ENCODE peak calls at places on chromosomes 5 and 9, in six cellular contexts. A, C, D, V, H and P are unnamed samples.

GRCh38 chr9:73981405-73981804 is 515.7 kb upstream of the RORB start:
- DNase-seq in A (no peak), C (no peak), D (no peak), V (no peak), H (no peak), P (no peak)

GRCh38 chr5:114146398-114146797 is 215.5 kb upstream of the KCNN2 start:
- DNase-seq in A (no peak), C (no peak), D (no peak), V (no peak), H (no peak), P (no peak)

GRCh38 chr5:12095808-12096281 is 191.6 kb upstream of the CTNND2 start:
- DNase-seq in A (no peak), C (no peak), D (no peak), V (no peak), H (no peak), P (peak)

GRCh38 chr5:154524846-154525245 is 46.8 kb upstream of the HAND1 start:
- DNase-seq in A (no peak), C (no peak), D (no peak), V (no peak), H (no peak), P (no peak)

GRCh38 chr9:132346177-132346576 is 8.6 kb downstream of the SETX start:
- DNase-seq in A (no peak), C (no peak), D (no peak), V (no peak), H (no peak), P (no peak)

GRCh38 chr9:121860744-121861143 is 209.3 kb downstream of the DAB2IP start:
- DNase-seq in A (no peak), C (peak), D (peak), V (no peak), H (no peak), P (no peak)

GRCh38 chr5:34486160-34486765 is 169.9 kb upstream of the RAI14 start:
- DNase-seq in A (peak), C (peak), D (peak), V (peak), H (peak), P (peak)

GRCh38 chr5:89901983-89902382 is 507.6 kb downstream of the CETN3 start:
- DNase-seq in A (no peak), C (no peak), D (no peak), V (no peak), H (no peak), P (no peak)

GRCh38 chr5:134029156-134029555 is 24.4 kb upstream of the VDAC1 start:
- DNase-seq in A (no peak), C (peak), D (peak), V (no peak), H (peak), P (peak)

GRCh38 chr9:86589273-86589672 is 235.1 kb upstream of the TUT7 start:
- DNase-seq in A (no peak), C (no peak), D (no peak), V (no peak), H (no peak), P (no peak)

GRCh38 chr9:34557421-34558321 is 31.9 kb downstream of the CNTFR start:
- DNase-seq in A (no peak), C (no peak), D (no peak), V (no peak), H (peak), P (no peak)

GRCh38 chr5:56481147-56481997 is 248.2 kb upstream of the ANKRD55 start:
- DNase-seq in A (peak), C (peak), D (no peak), V (peak), H (peak), P (no peak)

GRCh38 chr5:93054424-93055165 is 526.4 kb downstream of the NR2F1-AS1 start:
- DNase-seq in A (no peak), C (peak), D (no peak), V (no peak), H (no peak), P (peak)

GRCh38 chr5:33772276-33772990 is 119.4 kb downstream of the ADAMTS12 start:
- DNase-seq in A (no peak), C (peak), D (no peak), V (no peak), H (no peak), P (peak)

GRCh38 chr5:170701321-170701720 is 82.2 kb upstream of the GABRP start:
- DNase-seq in A (no peak), C (no peak), D (no peak), V (no peak), H (no peak), P (no peak)

GRCh38 chr5:94021246-94021645 is 279.8 kb upstream of the POU5F2 start:
- DNase-seq in A (no peak), C (peak), D (peak), V (no peak), H (no peak), P (peak)

GRCh38 chr9:126791406-126792230 is 13.2 kb upstream of the ZBTB43 start:
- DNase-seq in A (no peak), C (peak), D (peak), V (no peak), H (no peak), P (peak)

GRCh38 chr9:108885643-108886348 is 23.7 kb downstream of the ACTL7A start:
- DNase-seq in A (no peak), C (peak), D (peak), V (no peak), H (no peak), P (peak)

GRCh38 chr5:82422751-82423181 is 144.6 kb upstream of the RPS23 start:
- DNase-seq in A (peak), C (peak), D (no peak), V (no peak), H (no peak), P (no peak)

DNA sequence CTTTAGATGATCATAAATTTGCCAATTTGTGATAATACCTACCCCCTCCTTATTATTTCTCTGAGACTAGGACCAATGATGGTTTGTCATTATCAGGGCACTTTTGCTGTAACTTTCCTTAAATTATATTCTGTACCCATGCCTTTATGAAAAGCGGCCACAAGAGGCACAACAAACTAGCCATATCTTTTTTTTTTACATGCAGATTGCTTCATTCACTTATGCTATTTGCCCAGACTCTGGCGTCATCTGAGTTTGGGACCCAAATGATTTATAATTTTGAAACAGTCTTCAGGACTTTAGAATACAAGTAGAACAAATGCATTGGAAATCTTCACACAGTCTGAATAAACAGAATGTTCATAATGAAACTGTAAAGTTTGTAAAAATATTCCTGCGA is 408.1 kb downstream of the MAT2B start:
- DNase-seq in A (no peak), C (peak), D (no peak), V (no peak), H (no peak), P (no peak)
- TF ChIP-seq CTCF in A (no peak), C (peak), D (peak), V (no peak), H (no peak), P (no peak)

DNA sequence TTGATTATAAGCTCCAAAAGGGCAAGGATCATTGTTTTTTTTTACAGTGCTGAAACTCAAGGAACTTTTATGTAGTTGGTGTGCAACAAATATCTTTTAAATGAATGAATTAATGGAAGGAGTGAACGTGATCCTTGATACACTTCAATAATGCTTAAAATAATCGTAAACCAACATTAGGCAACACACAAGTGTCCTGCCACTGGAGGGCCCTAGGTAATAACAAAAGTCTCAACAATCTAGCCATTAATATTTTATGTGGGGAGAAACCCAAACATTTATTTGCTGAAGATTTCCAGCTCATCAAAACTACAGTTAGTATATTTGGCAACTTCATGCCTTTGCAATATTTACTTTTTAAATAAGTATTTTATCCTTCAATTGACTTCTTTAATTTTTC is 309.0 kb upstream of the FBXL7 start:
- DNase-seq in A (no peak), C (peak), D (no peak), V (no peak), H (no peak), P (no peak)
- TF ChIP-seq CTCF in A (no peak), C (peak), D (no peak), V (no peak), H (no peak), P (no peak)

GRCh38 chr9:127943746-127944145 is 6.1 kb upstream of the DPM2 start:
- DNase-seq in A (peak), C (peak), D (no peak), V (peak), H (peak), P (peak)
- TF ChIP-seq CTCF in A (peak), C (peak), D (peak), V (peak), H (peak), P (peak)

GRCh38 chr5:80143491-80143890 is 108.3 kb downstream of the THBS4 start:
- DNase-seq in A (no peak), C (no peak), D (no peak), V (no peak), H (peak), P (no peak)
- TF ChIP-seq CTCF in A (no peak), C (no peak), D (no peak), V (no peak), H (no peak), P (no peak)

DNA sequence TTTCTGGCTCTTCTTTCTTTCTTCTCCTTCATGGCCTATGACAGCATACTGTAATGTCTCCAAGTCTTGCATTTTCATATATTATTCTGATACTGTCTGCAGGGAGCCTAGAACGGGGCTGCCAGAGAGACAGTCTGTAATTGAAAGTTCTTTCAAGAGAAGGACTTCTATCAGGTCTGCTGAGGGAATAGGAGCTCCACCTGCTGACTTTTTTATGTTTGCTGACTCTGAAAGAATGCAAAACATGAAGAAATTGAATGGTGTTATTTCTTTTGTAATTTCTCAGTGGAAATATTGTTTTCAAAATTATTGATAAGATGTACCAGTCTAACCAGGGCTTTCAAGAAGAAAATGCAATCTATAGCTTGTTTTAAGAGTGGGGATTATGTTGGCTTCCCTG is 121.9 kb upstream of the RFX3 start:
- DNase-seq in A (no peak), C (no peak), D (no peak), V (no peak), H (no peak), P (peak)
- TF ChIP-seq CTCF in A (no peak), C (no peak), D (no peak), V (peak), H (no peak), P (no peak)

DNA sequence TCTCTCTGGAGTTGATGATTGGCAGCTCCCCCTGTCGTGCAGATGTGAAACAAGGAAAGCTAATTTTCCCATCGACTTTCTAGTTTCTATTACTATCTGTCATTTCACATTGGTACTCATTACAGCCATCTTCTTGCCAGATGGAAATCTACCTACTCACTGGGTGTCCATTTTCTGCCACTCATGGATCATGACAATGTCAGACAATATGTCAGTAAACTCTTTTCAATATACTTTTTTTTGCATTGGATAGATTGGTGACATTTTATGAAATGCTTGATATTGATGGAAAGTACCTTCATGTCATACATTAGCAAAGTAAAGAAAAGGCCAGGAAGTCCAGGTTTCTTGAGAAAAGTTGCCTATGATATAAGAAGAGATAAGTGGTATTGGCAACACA is 223.4 kb downstream of the KCTD16 start:
- DNase-seq in A (no peak), C (no peak), D (no peak), V (no peak), H (no peak), P (no peak)
- TF ChIP-seq CTCF in A (no peak), C (no peak), D (no peak), V (no peak), H (no peak), P (no peak)